ENCODE peak calls at places on chromosome 10, in seven cellular contexts. K is GM20000, X is A549, L is WTC11, E is hepatocyte, P is chondrocyte, Q is prostate gland. M is an unnamed sample.

GRCh38 chr10:126272526-126272925 is 115.8 kb downstream of the ADAM12 start:
- DNase-seq in E (no peak), L (no peak), Q (no peak), X (no peak), K (no peak), P (no peak), M (no peak)

GRCh38 chr10:80496555-80497172 is 41.0 kb upstream of the SH2D4B start:
- DNase-seq in K (no peak), X (no peak), Q (no peak), L (no peak), E (no peak), P (no peak), M (no peak)

GRCh38 chr10:8054498-8055407 is at the start of gene GATA3:
- DNase-seq in L (peak; percentile 71), E (peak; percentile 86), X (peak; percentile 86), Q (peak; percentile 91), P (no peak), K (peak; percentile 90), M (peak; percentile 83)

GRCh38 chr10:99930731-99931550 is 78.8 kb downstream of the DNMBP start:
- DNase-seq in K (no peak), X (peak; percentile 71), P (no peak), E (peak; percentile 87), Q (peak; percentile 93), L (peak; percentile 26), M (peak; percentile 42)

GRCh38 chr10:117339569-117339968 is 35.7 kb downstream of the PDZD8 start:
- DNase-seq in X (no peak), P (no peak), K (no peak), Q (no peak), E (no peak), L (no peak), M (peak; percentile 75)

GRCh38 chr10:29874604-29875269 is 184.6 kb downstream of the JCAD start:
- DNase-seq in K (no peak), X (no peak), Q (no peak), L (no peak), P (no peak), E (no peak), M (no peak)

GRCh38 chr10:84097787-84098353 is 41.4 kb upstream of the GHITM start:
- DNase-seq in Q (no peak), E (peak; percentile 42), L (no peak), K (no peak), X (peak; percentile 8), P (no peak), M (peak; percentile 28)

GRCh38 chr10:61835069-61835908 is 66.2 kb upstream of the ARID5B start:
- DNase-seq in P (no peak), K (peak; percentile 23), Q (no peak), E (peak; percentile 64), L (no peak), X (peak; percentile 73), M (peak; percentile 70)

GRCh38 chr10:76558586-76558985 is 1079.0 kb downstream of the KCNMA1 start:
- DNase-seq in E (peak; percentile 51), X (no peak), Q (no peak), P (no peak), K (no peak), L (no peak), M (peak; percentile 80)

GRCh38 chr10:122446668-122447410 is 7.6 kb upstream of the ARMS2 start:
- DNase-seq in K (no peak), Q (no peak), P (no peak), X (peak; percentile 34), E (peak; percentile 53), L (no peak), M (peak; percentile 53)

GRCh38 chr10:27413387-27413786 is 90.7 kb upstream of the RAB18 start:
- DNase-seq in K (no peak), X (no peak), Q (no peak), P (no peak), E (no peak), L (peak; percentile 33), M (no peak)

GRCh38 chr10:124012066-124012465 is 81.3 kb downstream of the CHST15 start:
- DNase-seq in P (peak; percentile 54), L (no peak), K (no peak), E (no peak), X (no peak), Q (no peak), M (no peak)

GRCh38 chr10:122514045-122514840 is 46.3 kb upstream of the DMBT1 start:
- DNase-seq in Q (no peak), K (no peak), X (no peak), L (no peak), E (no peak), P (no peak), M (no peak)

GRCh38 chr10:129192344-129193128 is 274.5 kb upstream of the MGMT start:
- DNase-seq in L (no peak), E (no peak), K (no peak), P (no peak), Q (no peak), X (no peak), M (peak; percentile 97)

GRCh38 chr10:116721991-116722392 is 20.4 kb downstream of the HSPA12A start:
- DNase-seq in L (no peak), P (no peak), X (no peak), E (no peak), K (no peak), Q (no peak), M (no peak)

GRCh38 chr10:127997937-127998336 is 91.0 kb downstream of the PTPRE start:
- DNase-seq in P (no peak), K (no peak), X (no peak), L (no peak), E (no peak), Q (no peak), M (no peak)

GRCh38 chr10:9302142-9302746 is 1247.8 kb downstream of the GATA3 start:
- DNase-seq in L (no peak), E (peak; percentile 72), K (no peak), P (no peak), X (peak; percentile 65), Q (peak; percentile 22), M (peak; percentile 74)

GRCh38 chr10:130686680-130687300 is 550.6 kb downstream of the GLRX3 start:
- DNase-seq in X (peak; percentile 18), L (no peak), E (peak; percentile 57), P (no peak), Q (no peak), K (no peak), M (peak; percentile 21)

GRCh38 chr10:6530966-6531365 is 49.1 kb downstream of the PRKCQ start:
- DNase-seq in Q (no peak), K (no peak), X (no peak), E (no peak), P (no peak), L (no peak), M (no peak)

GRCh38 chr10:34816067-34817002 is 1.2 kb upstream of the PARD3 start:
- DNase-seq in E (peak; percentile 42), P (no peak), K (peak; percentile 24), X (peak; percentile 44), Q (peak; percentile 21), L (peak; percentile 18), M (no peak)

GRCh38 chr10:86043236-86043635 is 323.4 kb downstream of the GRID1 start:
- DNase-seq in L (no peak), P (no peak), Q (no peak), X (no peak), K (no peak), E (no peak), M (no peak)

GRCh38 chr10:8312861-8313260 is 258.4 kb downstream of the GATA3 start:
- DNase-seq in E (peak; percentile 51), K (no peak), P (no peak), Q (no peak), X (no peak), L (no peak), M (peak; percentile 62)

GRCh38 chr10:114316744-114317143 is 77.7 kb downstream of the VWA2 start:
- DNase-seq in K (no peak), Q (no peak), E (no peak), X (no peak), L (no peak), P (no peak), M (no peak)

GRCh38 chr10:108180883-108181282 is 1016.4 kb upstream of the SORCS1 start:
- DNase-seq in P (no peak), Q (no peak), K (no peak), E (peak; percentile 24), L (no peak), X (no peak), M (peak; percentile 12)

GRCh38 chr10:117175215-117175900 is 21.9 kb upstream of the KCNK18 start:
- DNase-seq in E (peak; percentile 31), X (peak; percentile 24), K (peak; percentile 39), L (peak; percentile 34), P (peak; percentile 92), Q (no peak), M (no peak)

GRCh38 chr10:77835669-77836086 is 90.9 kb downstream of the DLG5 start:
- DNase-seq in E (no peak), P (peak; percentile 63), K (no peak), X (no peak), L (no peak), Q (no peak), M (no peak)

GRCh38 chr10:120184547-120185337 is 272.3 kb upstream of the PLPP4 start:
- DNase-seq in X (no peak), P (no peak), L (peak; percentile 38), E (no peak), K (no peak), Q (no peak), M (no peak)
- TF ChIP-seq CTCF in X (no peak), P (no peak), L (no peak), E (no peak), K (no peak), Q (no peak), M (no peak)

GRCh38 chr10:71746344-71747037 is 26.8 kb downstream of the VSIR start:
- DNase-seq in P (no peak), L (peak; percentile 52), X (no peak), E (peak; percentile 77), Q (no peak), K (peak; percentile 48), M (no peak)
- TF ChIP-seq CTCF in P (no peak), L (no peak), X (no peak), E (peak; percentile 17), Q (no peak), K (peak; percentile 26), M (no peak)

GRCh38 chr10:88122145-88122544 is 258.7 kb downstream of the PTEN start:
- DNase-seq in P (no peak), Q (no peak), K (no peak), X (no peak), E (no peak), L (no peak), M (no peak)
- TF ChIP-seq CTCF in P (no peak), Q (no peak), K (no peak), X (no peak), E (no peak), L (no peak), M (no peak)

GRCh38 chr10:119654540-119654939 is 3.4 kb downstream of the BAG3 start:
- DNase-seq in K (no peak), E (no peak), Q (peak; percentile 89), L (no peak), X (peak; percentile 56), P (no peak), M (peak; percentile 94)

GRCh38 chr10:119653209-119653608 is 2.0 kb downstream of the BAG3 start:
- DNase-seq in E (no peak), P (no peak), L (no peak), Q (peak; percentile 44), X (no peak), K (no peak), M (no peak)

GRCh38 chr10:119650692-119651513 is at the start of gene BAG3:
- DNase-seq in Q (peak; percentile 94), E (peak; percentile 96), L (peak; percentile 87), K (peak; percentile 94), X (peak; percentile 88), P (no peak), M (peak; percentile 96)

GRCh38 chr10:119651514-119652327 is 541 bp downstream of the BAG3 start:
- DNase-seq in L (no peak), K (peak; percentile 52), X (no peak), E (peak; percentile 56), Q (no peak), P (no peak), M (no peak)

GRCh38 chr10:119652361-119652760 is 1.2 kb downstream of the BAG3 start:
- DNase-seq in Q (peak; percentile 44), X (peak; percentile 68), K (peak; percentile 70), E (peak; percentile 66), L (no peak), P (no peak), M (peak; percentile 69)
- TF ChIP-seq CTCF in Q (no peak), X (peak; percentile 35), K (no peak), E (peak; percentile 45), L (no peak), P (peak; percentile 73), M (peak; percentile 10)